ENCODE peak calls at places on chromosomes 7 and 10, in four cellular contexts. B is amniotic stem cell; G is CD4-positive, alpha-beta T cell; D is activated T-helper 9 cell treated with anti-CD3 and anti-CD28 coated beads, Interleukin-2, amount 50 U/mL, for 16 hours. X is an unnamed sample.
A peak's percentile ranks its signal among the peaks of the same experiment; 100 is the strongest.

GRCh38 chr10:26323219-26323618 is 106.6 kb downstream of the GAD2 start:
- DNase-seq in G (no peak), D (no peak), B (no peak), X (no peak)

GRCh38 chr7:27156508-27156898 is at the start of gene HOXA7:
- DNase-seq in B (no peak), G (no peak), D (no peak), X (no peak)

GRCh38 chr10:5510281-5511072 is 11.1 kb upstream of the CALML5 start:
- DNase-seq in D (no peak), B (no peak), G (no peak), X (no peak)

GRCh38 chr10:51748959-51749358 is 49.6 kb upstream of the CSTF2T start:
- DNase-seq in D (no peak), G (no peak), B (no peak), X (no peak)

GRCh38 chr7:150450491-150450992 is at the start of gene GIMAP8:
- DNase-seq in B (no peak), G (peak; percentile 78), D (peak; percentile 51), X (no peak)

GRCh38 chr10:21526952-21527633 is 1.6 kb upstream of the SKIDA1 start:
- DNase-seq in G (peak; percentile 15), D (peak; percentile 47), B (no peak), X (peak; percentile 69)

GRCh38 chr7:83301416-83301815 is 138.7 kb upstream of the PCLO start:
- DNase-seq in B (peak; percentile 0), D (no peak), G (no peak), X (no peak)

GRCh38 chr10:88401671-88402347 is 181.3 kb downstream of the RNLS start:
- DNase-seq in G (no peak), B (no peak), D (no peak), X (no peak)

GRCh38 chr7:126774077-126774476 is 478.7 kb downstream of the GRM8 start:
- DNase-seq in B (no peak), D (no peak), G (no peak), X (no peak)

GRCh38 chr7:107743567-107744344 is at the start of gene CBLL1:
- DNase-seq in G (peak; percentile 95), D (peak; percentile 98), B (peak; percentile 91), X (peak; percentile 98)

GRCh38 chr10:132939378-132939955 is 2.9 kb downstream of the CFAP46 start:
- DNase-seq in B (no peak), D (no peak), G (no peak), X (no peak)

GRCh38 chr10:19302117-19302516 is 253.5 kb downstream of the MALRD1 start:
- DNase-seq in B (peak; percentile 4), D (no peak), G (no peak), X (no peak)

GRCh38 chr10:44807451-44807850 is 103.7 kb upstream of the TMEM72 start:
- DNase-seq in B (no peak), D (no peak), G (no peak), X (no peak)

GRCh38 chr7:66379761-66380160 is 174.6 kb downstream of the TPST1 start:
- DNase-seq in G (no peak), B (no peak), D (no peak), X (no peak)

GRCh38 chr10:46530249-46531186 is 25.9 kb downstream of the GPRIN2 start:
- DNase-seq in G (no peak), B (no peak), D (no peak), X (no peak)

GRCh38 chr10:24873281-24873683 is 79.1 kb downstream of the PRTFDC1 start:
- DNase-seq in D (no peak), B (peak; percentile 69), G (no peak), X (no peak)